ENCODE peak calls at places on chromosomes 3 and 15, in four cellular contexts. D is progenitor cell of endocrine pancreas, H is AG08395, K is amniotic stem cell. R is an unnamed sample.

GRCh38 chr3:43061101-43061895 is 44.6 kb downstream of the POMGNT2 start:
- DNase-seq in K (no peak), H (no peak), D (no peak), R (no peak)

GRCh38 chr3:134517796-134518195 is 31.9 kb downstream of the CEP63 start:
- DNase-seq in H (peak), K (peak), D (no peak), R (no peak)

GRCh38 chr3:133455281-133455680 is 55.4 kb downstream of the BFSP2 start:
- DNase-seq in H (no peak), D (no peak), K (no peak), R (no peak)

GRCh38 chr3:170338690-170339340 is 18.7 kb upstream of the SKIL start:
- DNase-seq in K (no peak), H (no peak), D (no peak), R (no peak)

GRCh38 chr3:55947406-55947805 is 460.3 kb upstream of the WNT5A start:
- DNase-seq in K (no peak), D (no peak), H (no peak), R (no peak)

GRCh38 chr15:87597346-87598052 is 659.0 kb downstream of the NTRK3 start:
- DNase-seq in K (no peak), H (no peak), D (no peak), R (no peak)

GRCh38 chr3:126197854-126198584 is 17.6 kb upstream of the ALDH1L1 start:
- DNase-seq in D (no peak), H (peak), K (no peak), R (peak)

GRCh38 chr3:45870099-45870498 is 16.2 kb upstream of the CCR9 start:
- DNase-seq in H (no peak), K (no peak), D (no peak), R (no peak)

GRCh38 chr3:55343486-55344357 is 143.4 kb downstream of the WNT5A start:
- DNase-seq in H (no peak), D (no peak), K (no peak), R (no peak)

GRCh38 chr3:67142432-67142831 is 144.3 kb downstream of the KBTBD8 start:
- DNase-seq in D (no peak), K (no peak), H (no peak), R (no peak)

GRCh38 chr3:54122802-54123537 is 618 bp downstream of the CACNA2D3 start:
- DNase-seq in D (no peak), K (no peak), H (no peak), R (no peak)

GRCh38 chr15:59879506-59879905 is 124.6 kb upstream of the FOXB1 start:
- DNase-seq in H (peak), D (no peak), K (no peak), R (no peak)

GRCh38 chr3:184583345-184584000 is 21.9 kb downstream of the EPHB3 start:
- DNase-seq in H (no peak), K (no peak), D (no peak), R (no peak)

GRCh38 chr3:24128195-24129005 is 183.3 kb downstream of the NR1D2 start:
- DNase-seq in D (no peak), H (peak), K (no peak), R (no peak)

GRCh38 chr3:104584702-104585101 is 782.0 kb upstream of the ALCAM start:
- DNase-seq in D (no peak), K (no peak), H (no peak), R (no peak)

GRCh38 chr15:47194718-47195117 is 522.6 kb upstream of the SEMA6D start:
- DNase-seq in D (no peak), H (peak), K (no peak), R (peak)

GRCh38 chr15:83284563-83285283 is at the start of gene BNC1:
- DNase-seq in K (no peak), H (no peak), D (no peak), R (no peak)

GRCh38 chr3:184002469-184002868 is 15.2 kb downstream of the ABCC5 start:
- DNase-seq in H (no peak), K (no peak), D (no peak), R (no peak)

GRCh38 chr3:42161050-42161935 is 70.1 kb downstream of the TRAK1 start:
- DNase-seq in K (no peak), D (no peak), H (peak), R (no peak)

GRCh38 chr3:136562031-136562430 is 190.1 kb downstream of the STAG1 start:
- DNase-seq in H (no peak), K (no peak), D (no peak), R (no peak)

GRCh38 chr15:31365655-31366127 is 39.1 kb downstream of the KLF13 start:
- DNase-seq in D (peak), H (peak), K (peak), R (no peak)

GRCh38 chr3:115814778-115815380 is 191.6 kb downstream of the GAP43 start:
- DNase-seq in H (peak), D (peak), K (peak), R (peak)

R was measured in SW 1271.